ENCODE peak calls at places on chromosomes 12 and 14, in ten cellular contexts. E, T, W, U, R, C, F, J, B and K are unnamed samples.

GRCh38 chr14:22848391-22849164 is 12.2 kb downstream of the MMP14 start:
- DNase-seq in T (no peak), J (peak; percentile 5), E (no peak), R (no peak), U (peak; percentile 88), F (peak; percentile 68), C (no peak), B (peak; percentile 8), W (peak; percentile 54), K (no peak)

GRCh38 chr12:5514545-5514944 is 82.6 kb downstream of the NTF3 start:
- DNase-seq in F (no peak), U (no peak), W (no peak), T (no peak), J (no peak), R (no peak), C (no peak), E (no peak), B (no peak), K (no peak)

GRCh38 chr12:16037533-16037932 is 126.4 kb downstream of the DERA start:
- DNase-seq in W (no peak), F (no peak), T (no peak), R (no peak), E (no peak), C (no peak), U (no peak), J (no peak), B (no peak), K (no peak)

GRCh38 chr14:102586420-102587119 is 5.9 kb upstream of the RCOR1 start:
- DNase-seq in U (no peak), J (no peak), W (no peak), C (no peak), T (no peak), F (no peak), R (no peak), E (no peak), B (no peak), K (no peak)

GRCh38 chr12:62865860-62866407 is 69.0 kb downstream of the PPM1H start:
- DNase-seq in W (no peak), F (peak; percentile 95), E (no peak), T (no peak), U (no peak), J (no peak), R (no peak), C (peak; percentile 22), B (no peak), K (no peak)

GRCh38 chr12:127083028-127083949 is 1183.7 kb upstream of the TMEM132C start:
- DNase-seq in T (no peak), U (no peak), B (peak; percentile 79), F (peak; percentile 88), E (peak; percentile 4), R (peak; percentile 68), C (no peak), J (no peak), W (peak; percentile 78), K (no peak)

GRCh38 chr12:3217683-3218079 is 140.5 kb downstream of the TSPAN9 start:
- DNase-seq in F (no peak), C (no peak), B (no peak), J (no peak), R (no peak), T (no peak), U (no peak), E (no peak), W (no peak), K (no peak)

GRCh38 chr14:50600849-50601248 is 40.9 kb downstream of the ATL1 start:
- DNase-seq in T (no peak), W (no peak), J (no peak), R (no peak), B (no peak), F (peak; percentile 40), C (no peak), U (no peak), E (no peak), K (no peak)

GRCh38 chr12:130775953-130776856 is 60.1 kb upstream of the RIMBP2 start:
- DNase-seq in B (peak; percentile 35), C (no peak), J (no peak), T (no peak), R (peak; percentile 72), W (peak; percentile 72), U (peak; percentile 43), F (peak; percentile 90), E (no peak), K (no peak)

GRCh38 chr14:69839661-69840060 is 39.6 kb upstream of the SMOC1 start:
- DNase-seq in E (no peak), F (no peak), W (no peak), J (no peak), U (no peak), R (no peak), C (no peak), B (no peak), T (no peak), K (no peak)

GRCh38 chr14:38286481-38286880 is 30.6 kb upstream of the CLEC14A start:
- DNase-seq in F (no peak), R (no peak), J (no peak), T (no peak), E (no peak), B (no peak), W (no peak), C (no peak), U (no peak), K (no peak)

GRCh38 chr14:59377991-59378720 is 87.0 kb downstream of the GPR135 start:
- DNase-seq in T (no peak), B (no peak), U (no peak), C (no peak), J (no peak), E (no peak), F (no peak), R (no peak), W (no peak), K (no peak)

GRCh38 chr14:101371691-101372493 is 189.4 kb upstream of the DIO3 start:
- DNase-seq in U (no peak), B (no peak), F (no peak), C (no peak), W (no peak), J (no peak), R (no peak), E (no peak), T (no peak), K (no peak)

GRCh38 chr14:24297190-24297964 is 2.2 kb downstream of the DHRS1 start:
- DNase-seq in T (no peak), C (no peak), W (peak; percentile 54), U (no peak), J (peak; percentile 47), F (peak; percentile 85), B (peak; percentile 40), R (no peak), E (no peak), K (no peak)

GRCh38 chr12:91256471-91256870 is 73.9 kb upstream of the DCN start:
- DNase-seq in E (no peak), B (no peak), W (no peak), R (no peak), T (no peak), U (no peak), J (no peak), C (no peak), F (no peak), K (no peak)

GRCh38 chr12:111766608-111767361 is at the start of gene ALDH2:
- DNase-seq in C (peak; percentile 54), T (no peak), W (no peak), F (peak; percentile 93), B (peak; percentile 70), E (no peak), J (peak; percentile 81), U (peak; percentile 54), R (peak; percentile 93), K (peak; percentile 60)

GRCh38 chr12:55642275-55643068 is 5.8 kb downstream of the OR10P1 start:
- DNase-seq in T (peak; percentile 80), R (no peak), C (no peak), B (peak; percentile 77), U (no peak), E (no peak), W (no peak), F (no peak), J (no peak), K (no peak)

GRCh38 chr12:100473716-100474150 is at the start of gene NR1H4:
- DNase-seq in J (no peak), W (peak; percentile 43), U (no peak), T (no peak), R (peak; percentile 6), F (no peak), E (no peak), B (no peak), C (no peak), K (no peak)

GRCh38 chr14:91088585-91088984 is 25.3 kb upstream of the DGLUCY start:
- DNase-seq in R (no peak), T (no peak), J (no peak), C (no peak), E (no peak), F (no peak), B (no peak), U (no peak), W (no peak), K (no peak)